ENCODE peak calls at places on chromosomes 4 and X, in six cellular contexts. H is IMR-90, N is H1, E is neuronal stem cell, B is H9, Q is mesenchymal stem cell. O is an unnamed sample.

GRCh38 chr4:94588900-94589693 is 137.4 kb downstream of the PDLIM5 start:
- DNase-seq in N (no peak), Q (no peak), B (no peak), H (no peak), E (no peak), O (no peak)

GRCh38 chr4:14719053-14719452 is 283.2 kb upstream of the CPEB2 start:
- DNase-seq in N (no peak), E (no peak), H (peak), Q (peak), B (no peak), O (no peak)

GRCh38 chr4:7193040-7193958 is 961 bp downstream of the SORCS2 start:
- DNase-seq in Q (no peak), N (no peak), E (no peak), H (no peak), B (peak), O (no peak)

GRCh38 chrX:66638591-66639500 is at the start of gene EDA2R:
- DNase-seq in Q (peak), H (peak), E (peak), N (peak), B (peak), O (peak)

GRCh38 chr4:159899596-159899995 is 796.7 kb downstream of the RAPGEF2 start:
- DNase-seq in B (no peak), Q (no peak), H (no peak), N (no peak), E (no peak), O (no peak)

GRCh38 chr4:152643153-152644035 is 36.4 kb downstream of the TMEM154 start:
- DNase-seq in E (no peak), Q (no peak), N (no peak), B (no peak), H (no peak), O (no peak)

GRCh38 chrX:76220856-76221255 is 48.0 kb downstream of the PBDC1 start:
- DNase-seq in H (no peak), E (no peak), B (no peak), N (no peak), Q (no peak), O (no peak)

GRCh38 chrX:136189222-136189621 is 41.9 kb downstream of the FHL1 start:
- DNase-seq in H (no peak), Q (no peak), N (no peak), E (no peak), B (no peak), O (no peak)

GRCh38 chr4:87057835-87058234 is 123.0 kb downstream of the AFF1 start:
- DNase-seq in E (no peak), Q (no peak), B (no peak), N (no peak), H (peak), O (no peak)

GRCh38 chrX:1657367-1658082 is 42.7 kb downstream of the ASMT start:
- DNase-seq in H (no peak), Q (no peak), N (no peak), E (no peak), B (no peak), O (no peak)

GRCh38 chr4:183097251-183098079 is 1.6 kb upstream of the WWC2 start:
- DNase-seq in E (peak), B (peak), N (peak), Q (peak), H (no peak), O (no peak)

GRCh38 chr4:82623284-82623683 is 61.5 kb upstream of the TMEM150C start:
- DNase-seq in B (no peak), H (no peak), E (no peak), Q (no peak), N (no peak), O (no peak)

GRCh38 chr4:81137894-81138293 is 77.1 kb downstream of the PRKG2 start:
- DNase-seq in Q (no peak), E (no peak), H (no peak), N (no peak), B (no peak), O (no peak)

GRCh38 chrX:134721766-134722532 is 63.7 kb upstream of the PLAC1 start:
- DNase-seq in E (no peak), B (no peak), H (no peak), N (no peak), Q (no peak), O (peak)

GRCh38 chr4:56902703-56903102 is 5.0 kb upstream of the REST start:
- DNase-seq in H (no peak), B (no peak), N (no peak), Q (no peak), E (no peak), O (no peak)

GRCh38 chrX:23637187-23637586 is 30.1 kb upstream of the PRDX4 start:
- DNase-seq in H (no peak), N (no peak), E (no peak), Q (no peak), B (no peak), O (peak)

GRCh38 chr4:138952405-138952804 is 63.2 kb upstream of the NOCT start:
- DNase-seq in Q (no peak), B (no peak), E (no peak), N (peak), H (peak), O (peak)

DNA sequence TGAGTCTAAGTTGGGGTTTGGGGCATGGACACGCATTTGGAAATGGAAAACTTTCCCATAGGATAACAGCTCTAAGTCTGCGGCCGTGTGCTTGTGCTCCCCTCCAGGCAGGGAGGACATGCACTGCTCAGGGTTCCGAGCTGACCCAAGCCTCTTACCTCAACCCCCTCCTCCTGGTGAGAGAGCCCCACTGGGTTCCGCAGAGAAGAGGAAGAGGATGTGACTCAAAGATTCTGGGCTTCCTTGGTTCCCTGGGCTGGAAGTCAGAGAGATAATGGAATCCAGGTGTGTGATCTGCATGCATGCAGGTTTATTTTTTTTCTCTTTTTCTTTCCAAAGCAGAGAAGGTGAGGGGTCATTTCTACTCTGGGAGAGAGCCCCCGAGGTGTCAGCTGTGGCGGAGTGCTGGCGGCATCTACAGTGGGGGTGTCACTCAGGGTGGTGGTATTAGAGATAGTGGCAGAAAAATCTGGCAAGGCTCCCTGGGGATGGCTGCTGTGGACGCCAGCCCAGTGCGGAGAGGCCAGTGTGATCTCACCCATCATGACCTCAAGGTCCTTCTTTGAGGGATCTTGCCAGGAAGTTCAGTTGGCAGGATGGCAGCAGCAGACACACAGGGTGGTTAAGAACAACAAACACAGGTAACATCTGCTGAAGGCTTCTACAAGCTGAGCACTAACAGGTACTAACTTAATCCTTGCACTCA is 168.7 kb upstream of the HAND2 start:
- DNase-seq in N (no peak), H (no peak), Q (no peak), E (no peak), B (no peak), O (no peak)
- H3K27ac ChIP-seq in N (no peak), H (no peak), Q (no peak), E (no peak), B (no peak), O (no peak)

GRCh38 chr4:150379454-150379853 is 202.5 kb upstream of the MAB21L2 start:
- DNase-seq in B (no peak), H (peak), E (no peak), N (no peak), Q (no peak), O (no peak)
- H2AFZ ChIP-seq in B (no peak), H (no peak), E (no peak), N (no peak), Q (no peak), O (no peak)

GRCh38 chr4:16864199-16864598 is 34.2 kb downstream of the LDB2 start:
- DNase-seq in E (no peak), B (no peak), N (no peak), Q (no peak), H (peak), O (no peak)

GRCh38 chr4:16865897-16866283 is 32.6 kb downstream of the LDB2 start:
- DNase-seq in N (no peak), H (no peak), E (no peak), Q (no peak), B (no peak), O (no peak)

GRCh38 chr4:16860506-16860905 is 37.9 kb downstream of the LDB2 start:
- DNase-seq in E (no peak), B (no peak), H (peak), N (no peak), Q (peak), O (no peak)

GRCh38 chr4:16865209-16865896 is 33.1 kb downstream of the LDB2 start:
- DNase-seq in H (no peak), Q (no peak), E (no peak), N (no peak), B (no peak), O (no peak)

GRCh38 chr4:16862688-16863087 is 35.8 kb downstream of the LDB2 start:
- DNase-seq in N (no peak), B (no peak), H (peak), Q (peak), E (no peak), O (no peak)
- H2BK5ac ChIP-seq in N (no peak), B (no peak), H (no peak), Q (no peak), E (no peak), O (no peak)

GRCh38 chr4:135575041-135575440 is 1373.5 kb upstream of the PABPC4L start:
- DNase-seq in N (no peak), E (no peak), H (no peak), B (no peak), Q (no peak), O (no peak)

DNA sequence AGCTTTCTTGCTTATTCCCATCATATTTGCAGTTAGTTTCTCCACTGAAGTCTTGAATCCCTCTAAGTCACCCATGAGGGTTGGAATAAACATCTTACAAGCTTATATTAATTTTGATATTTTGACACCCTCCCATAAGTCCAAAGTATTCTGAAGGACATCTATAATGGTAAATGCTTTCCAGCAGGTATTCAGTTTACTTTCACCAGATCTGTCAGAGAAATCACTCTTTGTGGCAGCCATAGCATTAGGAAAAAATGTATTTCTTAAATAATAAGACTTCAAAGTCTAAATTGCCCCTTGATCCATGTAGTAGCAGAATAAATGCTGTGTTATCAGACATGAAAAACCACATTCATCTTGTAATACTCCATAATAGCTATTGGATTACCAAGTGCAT is 1371.7 kb upstream of the PABPC4L start:
- DNase-seq in Q (no peak), B (no peak), H (no peak), N (no peak), E (no peak), O (no peak)
- H3K27ac ChIP-seq in Q (no peak), B (no peak), H (no peak), N (no peak), E (no peak), O (no peak)

GRCh38 chrX:3549442-3549875 is 164.0 kb downstream of the PRKX start:
- DNase-seq in H (peak), B (no peak), N (no peak), Q (peak), E (no peak), O (no peak)
- H2AFZ ChIP-seq in H (peak), B (no peak), N (no peak), Q (no peak), E (peak), O (no peak)

DNA sequence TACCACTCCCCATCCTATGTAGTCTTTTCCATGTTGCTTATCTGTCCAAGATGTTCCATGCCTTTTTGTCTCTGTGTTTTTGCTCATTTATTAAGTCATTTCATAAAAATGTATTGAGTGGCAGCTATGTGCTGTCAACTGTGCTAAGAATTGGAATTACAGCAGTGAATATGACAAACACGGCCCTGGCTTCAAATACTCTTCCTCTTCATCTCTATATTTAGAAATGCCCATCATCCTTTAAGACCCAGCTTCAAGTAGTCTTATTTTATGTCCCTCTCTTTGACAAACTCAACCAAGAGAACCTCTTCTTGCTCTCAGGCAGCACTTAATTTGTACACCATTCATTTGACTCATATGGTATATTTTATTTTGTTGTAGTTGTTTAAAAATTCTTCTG is 55.4 kb upstream of the AMOT start:
- DNase-seq in H (no peak), E (no peak), Q (no peak), B (no peak), N (no peak), O (no peak)
- H2BK5ac ChIP-seq in H (no peak), E (no peak), Q (no peak), B (no peak), N (no peak), O (no peak)

GRCh38 chr4:112109455-112110425 is 35.5 kb upstream of the FAM241A start:
- DNase-seq in B (no peak), E (no peak), Q (peak), N (no peak), H (peak), O (no peak)
- H3K27ac ChIP-seq in B (no peak), E (no peak), Q (no peak), N (no peak), H (no peak), O (no peak)

GRCh38 chrX:38313190-38313589 is 14.1 kb downstream of the RPGR start:
- DNase-seq in H (peak), N (no peak), Q (peak), B (no peak), E (no peak), O (no peak)
- H2AFZ ChIP-seq in H (no peak), N (no peak), Q (no peak), B (no peak), E (no peak), O (no peak)

O was measured in trophoblast cell.